ENCODE peak calls at places on chromosomes 12 and 14, in five cellular contexts. B is Peyer's patch, K is mucosa of descending colon, N is iPS DF 6.9, F is OCI-LY7. T is an unnamed sample.

GRCh38 chr14:87230726-87231125 is 762.3 kb downstream of the GALC start:
- DNase-seq in B (no peak), K (no peak), N (no peak), F (no peak), T (no peak)

GRCh38 chr12:57093412-57094193 is 4.7 kb downstream of the NAB2 start:
- DNase-seq in B (peak; percentile 84), K (peak; percentile 62), N (no peak), F (peak; percentile 55), T (peak; percentile 69)

GRCh38 chr12:52907092-52907810 is 2.4 kb upstream of the KRT8 start:
- DNase-seq in B (no peak), K (peak; percentile 95), N (no peak), F (no peak), T (no peak)

GRCh38 chr14:95830386-95830785 is 46.2 kb upstream of the TUNAR start:
- DNase-seq in B (no peak), K (no peak), N (no peak), F (no peak), T (no peak)

GRCh38 chr14:71437870-71438269 is 494.4 kb upstream of the RGS6 start:
- DNase-seq in B (no peak), K (no peak), N (no peak), F (no peak), T (no peak)

GRCh38 chr12:89862511-89863331 is 154.1 kb upstream of the ATP2B1 start:
- DNase-seq in B (peak; percentile 70), K (peak; percentile 51), N (no peak), F (peak; percentile 91), T (peak; percentile 77)

GRCh38 chr12:27101290-27101689 is 18.9 kb upstream of the C12orf71 start:
- DNase-seq in B (no peak), K (no peak), N (no peak), F (no peak), T (no peak)

GRCh38 chr12:1603621-1604020 is 9.2 kb upstream of the FBXL14 start:
- DNase-seq in B (no peak), K (no peak), N (no peak), F (no peak), T (no peak)

GRCh38 chr14:96187216-96188050 is 17.2 kb upstream of the BDKRB2 start:
- DNase-seq in B (no peak), K (no peak), N (no peak), F (no peak), T (no peak)

GRCh38 chr14:104105071-104105821 is 19.7 kb downstream of the ASPG start:
- DNase-seq in B (no peak), K (peak; percentile 36), N (no peak), F (no peak), T (no peak)

GRCh38 chr12:68428724-68429580 is 96.8 kb upstream of the MDM1 start:
- DNase-seq in B (no peak), K (peak; percentile 52), N (no peak), F (no peak), T (no peak)

GRCh38 chr12:101455685-101456084 is 19.5 kb upstream of the SPIC start:
- DNase-seq in B (no peak), K (no peak), N (no peak), F (no peak), T (no peak)

GRCh38 chr12:20250761-20251160 is 117.6 kb upstream of the PDE3A start:
- DNase-seq in B (no peak), K (no peak), N (no peak), F (no peak), T (no peak)

GRCh38 chr14:95516554-95517209 is at the start of gene SYNE3:
- DNase-seq in B (peak; percentile 57), K (peak; percentile 71), N (no peak), F (no peak), T (peak; percentile 65)

GRCh38 chr14:41597647-41598046 is 9.0 kb upstream of the LRFN5 start:
- DNase-seq in B (no peak), K (no peak), N (no peak), F (no peak), T (no peak)

GRCh38 chr12:131287938-131288797 is 334.5 kb downstream of the ADGRD1 start:
- DNase-seq in B (no peak), K (no peak), N (no peak), F (no peak), T (no peak)

GRCh38 chr12:1443421-1444141 is 150.8 kb downstream of the FBXL14 start:
- DNase-seq in B (no peak), K (no peak), N (no peak), F (no peak), T (no peak)

GRCh38 chr12:131949431-131950181 is at the start of gene EP400:
- DNase-seq in B (peak; percentile 99), K (peak; percentile 98), N (peak; percentile 70), F (peak; percentile 94), T (peak; percentile 91)

GRCh38 chr12:99282670-99283069 is 364.9 kb upstream of the GARIN6 start:
- DNase-seq in B (no peak), K (no peak), N (no peak), F (peak; percentile 11), T (no peak)

GRCh38 chr14:90613997-90614396 is 202.2 kb downstream of the TTC7B start:
- DNase-seq in B (no peak), K (no peak), N (no peak), F (no peak), T (no peak)

GRCh38 chr12:27635349-27635972 is 60.8 kb upstream of the REP15 start:
- DNase-seq in B (no peak), K (peak; percentile 15), N (peak; percentile 13), F (peak; percentile 45), T (peak; percentile 35)

GRCh38 chr12:27276275-27276674 is 32.2 kb downstream of the STK38L start:
- DNase-seq in B (no peak), K (no peak), N (peak; percentile 27), F (no peak), T (no peak)

GRCh38 chr12:101564912-101565311 is 29.9 kb upstream of the MYBPC1 start:
- DNase-seq in B (no peak), K (peak; percentile 14), N (no peak), F (no peak), T (no peak)

GRCh38 chr12:3106564-3106963 is 29.4 kb downstream of the TSPAN9 start:
- DNase-seq in B (no peak), K (no peak), N (no peak), F (no peak), T (no peak)

GRCh38 chr12:3103806-3104205 is 26.6 kb downstream of the TSPAN9 start:
- DNase-seq in B (no peak), K (no peak), N (no peak), F (no peak), T (no peak)

GRCh38 chr12:3105690-3106479 is 28.7 kb downstream of the TSPAN9 start:
- DNase-seq in B (no peak), K (no peak), N (no peak), F (no peak), T (no peak)

GRCh38 chr12:3107954-3108353 is 30.8 kb downstream of the TSPAN9 start:
- DNase-seq in B (no peak), K (no peak), N (no peak), F (no peak), T (no peak)

GRCh38 chr12:3107071-3107583 is 29.9 kb downstream of the TSPAN9 start:
- DNase-seq in B (no peak), K (no peak), N (no peak), F (no peak), T (no peak)
- H3K4me1 ChIP-seq in B (no peaks in the 10 kb centered on the region), K (no peaks in the 10 kb centered on the region), N (peaks cover 4% of the 10 kb centered on the region), F (no peaks in the 10 kb centered on the region), T (no peaks in the 10 kb centered on the region)

GRCh38 chr12:105330938-105331804 is 680 bp downstream of the C12orf75 start:
- DNase-seq in B (peak; percentile 26), K (peak; percentile 51), N (no peak), F (peak; percentile 56), T (peak; percentile 44)

GRCh38 chr12:105331805-105332251 is 1.3 kb downstream of the C12orf75 start:
- DNase-seq in B (no peak), K (peak; percentile 61), N (no peak), F (peak; percentile 67), T (peak; percentile 70)

GRCh38 chr12:105334568-105334967 is 4.1 kb downstream of the C12orf75 start:
- DNase-seq in B (no peak), K (no peak), N (no peak), F (no peak), T (no peak)

GRCh38 chr12:105334001-105334400 is 3.5 kb downstream of the C12orf75 start:
- DNase-seq in B (no peak), K (no peak), N (no peak), F (no peak), T (no peak)

GRCh38 chr12:105332925-105333324 is 2.4 kb downstream of the C12orf75 start:
- DNase-seq in B (no peak), K (no peak), N (no peak), F (no peak), T (no peak)
- H3K4me3 ChIP-seq in B (no peak overlapping the region), K (no peak overlapping the region), N (no peak overlapping the region), F (peak overlapping the region; percentile 92), T (peak overlapping the region; percentile 39)

GRCh38 chr14:53850714-53851296 is 105.8 kb downstream of the BMP4 start:
- DNase-seq in B (no peak), K (no peak), N (no peak), F (no peak), T (no peak)
- H3K4me1 ChIP-seq in B (no peaks in the 10 kb centered on the region), K (no peaks in the 10 kb centered on the region), N (peaks cover 1% of the 10 kb centered on the region), F (no peaks in the 10 kb centered on the region), T (no peaks in the 10 kb centered on the region)

GRCh38 chr12:75855360-75855759 is 176.2 kb downstream of the PHLDA1 start:
- DNase-seq in B (no peak), K (no peak), N (no peak), F (no peak), T (no peak)
- H3K4me3 ChIP-seq in B (no peak overlapping the region), K (no peak overlapping the region), N (no peak overlapping the region), F (no peak overlapping the region), T (no peak overlapping the region)

GRCh38 chr12:79886917-79887519 is 47.9 kb downstream of the PPP1R12A start:
- DNase-seq in B (no peak), K (no peak), N (no peak), F (peak; percentile 52), T (no peak)
- H3K4me1 ChIP-seq in B (no peaks in the 10 kb centered on the region), K (peaks cover 4% of the 10 kb centered on the region), N (peaks cover 1% of the 10 kb centered on the region), F (no peaks in the 10 kb centered on the region), T (peaks cover 40% of the 10 kb centered on the region)

GRCh38 chr12:121939190-121939589 is 20.8 kb downstream of the CFAP251 start:
- DNase-seq in B (no peak), K (peak; percentile 24), N (no peak), F (peak; percentile 35), T (no peak)
- H3K4me3 ChIP-seq in B (no peak overlapping the region), K (no peak overlapping the region), N (no peak overlapping the region), F (no peak overlapping the region), T (no peak overlapping the region)